ENCODE peak calls at places on chromosomes 16 and 17, in six cellular contexts. S, K, L, N, M and R are unnamed samples.

GRCh38 chr16:89507834-89508590 is at the start of gene SPG7:
- DNase-seq in N (peak), M (peak), L (peak), K (peak), S (peak), R (peak)

GRCh38 chr17:82449883-82450356 is 632 bp downstream of the CYBC1 start:
- DNase-seq in S (no peak), M (no peak), L (no peak), N (no peak), K (no peak), R (no peak)

GRCh38 chr17:58092797-58093385 is 9.7 kb downstream of the DYNLL2 start:
- DNase-seq in N (no peak), S (no peak), L (no peak), K (no peak), M (no peak), R (peak)

GRCh38 chr16:71626858-71627213 is 852 bp downstream of the MARVELD3 start:
- DNase-seq in S (no peak), M (no peak), N (no peak), L (no peak), K (no peak), R (peak)

GRCh38 chr16:73302942-73303341 is 255.0 kb upstream of the ZFHX3 start:
- DNase-seq in K (no peak), S (no peak), L (no peak), N (no peak), M (no peak), R (no peak)

GRCh38 chr16:82701302-82702022 is 74.7 kb downstream of the CDH13 start:
- DNase-seq in L (no peak), K (peak), S (no peak), M (no peak), N (no peak), R (no peak)

GRCh38 chr16:31200821-31201510 is 1.6 kb downstream of the PYCARD start:
- DNase-seq in K (no peak), S (no peak), M (peak), L (no peak), N (no peak), R (no peak)

GRCh38 chr16:46803373-46803772 is 27.6 kb downstream of the C16orf87 start:
- DNase-seq in S (no peak), M (no peak), N (no peak), L (no peak), K (no peak), R (no peak)

GRCh38 chr17:38455288-38455915 is 27.1 kb downstream of the ARHGAP23 start:
- DNase-seq in L (no peak), N (peak), K (peak), S (no peak), M (no peak), R (no peak)

GRCh38 chr17:78379134-78379497 is 667 bp downstream of the PGS1 start:
- DNase-seq in M (no peak), S (no peak), K (peak), N (peak), L (no peak), R (peak)

GRCh38 chr16:1631931-1632637 is 19.9 kb downstream of the CRAMP1 start:
- DNase-seq in L (no peak), M (no peak), S (no peak), N (no peak), K (no peak), R (no peak)

GRCh38 chr17:78697846-78698343 is 84.2 kb downstream of the CYTH1 start:
- DNase-seq in S (no peak), K (no peak), L (no peak), M (no peak), N (no peak), R (no peak)

GRCh38 chr16:48057085-48057484 is 98.7 kb downstream of the ABCC12 start:
- DNase-seq in M (peak), S (no peak), N (no peak), K (no peak), L (no peak), R (no peak)

GRCh38 chr17:65594585-65594940 is 33.1 kb upstream of the AXIN2 start:
- DNase-seq in S (no peak), N (no peak), M (peak), L (no peak), K (peak), R (no peak)

GRCh38 chr16:75296606-75297005 is 45.2 kb upstream of the BCAR1 start:
- DNase-seq in M (no peak), K (peak), L (peak), N (peak), S (no peak), R (no peak)

GRCh38 chr16:77234611-77235010 is 35.4 kb downstream of the SYCE1L start:
- DNase-seq in M (no peak), N (no peak), L (no peak), K (peak), S (no peak), R (peak)

GRCh38 chr17:74118504-74118903 is 85.0 kb upstream of the RPL38 start:
- DNase-seq in S (no peak), L (no peak), M (no peak), N (no peak), K (no peak), R (no peak)

GRCh38 chr16:53433930-53434435 is 288 bp upstream of the RBL2 start:
- DNase-seq in N (no peak), M (no peak), L (peak), S (no peak), K (peak), R (peak)

GRCh38 chr17:35214192-35214591 is 20.0 kb upstream of the SLC35G3 start:
- DNase-seq in N (no peak), K (no peak), M (no peak), S (no peak), L (no peak), R (no peak)

GRCh38 chr16:85753976-85754375 is 3.1 kb upstream of the C16orf74 start:
- DNase-seq in M (no peak), S (no peak), N (no peak), K (no peak), L (no peak), R (no peak)

GRCh38 chr16:47197536-47198179 is 53.9 kb upstream of the NETO2 start:
- DNase-seq in K (peak), S (no peak), L (peak), M (no peak), N (no peak), R (no peak)

GRCh38 chr17:29155235-29155965 is 24.8 kb downstream of the MYO18A start:
- DNase-seq in S (no peak), L (no peak), M (no peak), K (peak), N (peak), R (peak)

GRCh38 chr17:79989106-79989835 is 46.4 kb downstream of the TBC1D16 start:
- DNase-seq in S (no peak), K (no peak), N (no peak), L (no peak), M (no peak), R (no peak)

GRCh38 chr17:72349508-72350472 is 229.0 kb downstream of the SOX9 start:
- DNase-seq in N (no peak), S (no peak), K (no peak), L (no peak), M (no peak), R (peak)

GRCh38 chr17:21186399-21187187 is 27.4 kb downstream of the TMEM11 start:
- DNase-seq in S (no peak), L (no peak), M (no peak), K (no peak), N (peak), R (no peak)

GRCh38 chr16:7853197-7853596 is 520.6 kb downstream of the RBFOX1 start:
- DNase-seq in N (no peak), S (no peak), L (no peak), M (no peak), K (no peak), R (no peak)

GRCh38 chr17:46191332-46192210 is 1.7 kb downstream of the KANSL1 start:
- DNase-seq in M (no peak), L (no peak), S (no peak), N (peak), K (peak), R (peak)

GRCh38 chr17:66268247-66268927 is 34.0 kb upstream of the PRKCA start:
- DNase-seq in M (no peak), L (no peak), N (peak), S (no peak), K (peak), R (peak)

GRCh38 chr16:67395458-67396158 is 2.3 kb upstream of the TPPP3 start:
- DNase-seq in K (no peak), N (no peak), L (no peak), S (no peak), M (no peak), R (peak)

GRCh38 chr17:16286947-16287562 is 66.2 kb downstream of the CENPV start:
- DNase-seq in L (no peak), N (no peak), K (peak), S (no peak), M (no peak), R (no peak)

GRCh38 chr16:20409398-20410152 is at the start of gene ACSM5:
- DNase-seq in N (no peak), S (no peak), K (peak), M (no peak), L (peak), R (no peak)

GRCh38 chr17:76502326-76503211 is 1.3 kb upstream of the RHBDF2 start:
- DNase-seq in K (no peak), L (no peak), M (no peak), S (no peak), N (no peak), R (no peak)

GRCh38 chr17:76102944-76103273 is 678 bp downstream of the EXOC7 start:
- DNase-seq in S (no peak), N (no peak), M (no peak), K (no peak), L (no peak), R (peak)

GRCh38 chr16:49698931-49699715 is 156.8 kb downstream of the ZNF423 start:
- DNase-seq in N (no peak), S (no peak), M (no peak), L (peak), K (peak), R (no peak)

GRCh38 chr16:15950167-15950854 is 895 bp downstream of the ABCC1 start:
- DNase-seq in K (peak), S (no peak), N (peak), M (no peak), L (no peak), R (peak)

GRCh38 chr17:1643293-1643998 is 2.1 kb downstream of the SCARF1 start:
- DNase-seq in N (no peak), S (no peak), M (no peak), K (no peak), L (no peak), R (peak)

GRCh38 chr17:74200112-74200511 is 3.4 kb upstream of the RPL38 start:
- DNase-seq in N (no peak), L (no peak), M (no peak), K (no peak), S (no peak), R (no peak)

DNA sequence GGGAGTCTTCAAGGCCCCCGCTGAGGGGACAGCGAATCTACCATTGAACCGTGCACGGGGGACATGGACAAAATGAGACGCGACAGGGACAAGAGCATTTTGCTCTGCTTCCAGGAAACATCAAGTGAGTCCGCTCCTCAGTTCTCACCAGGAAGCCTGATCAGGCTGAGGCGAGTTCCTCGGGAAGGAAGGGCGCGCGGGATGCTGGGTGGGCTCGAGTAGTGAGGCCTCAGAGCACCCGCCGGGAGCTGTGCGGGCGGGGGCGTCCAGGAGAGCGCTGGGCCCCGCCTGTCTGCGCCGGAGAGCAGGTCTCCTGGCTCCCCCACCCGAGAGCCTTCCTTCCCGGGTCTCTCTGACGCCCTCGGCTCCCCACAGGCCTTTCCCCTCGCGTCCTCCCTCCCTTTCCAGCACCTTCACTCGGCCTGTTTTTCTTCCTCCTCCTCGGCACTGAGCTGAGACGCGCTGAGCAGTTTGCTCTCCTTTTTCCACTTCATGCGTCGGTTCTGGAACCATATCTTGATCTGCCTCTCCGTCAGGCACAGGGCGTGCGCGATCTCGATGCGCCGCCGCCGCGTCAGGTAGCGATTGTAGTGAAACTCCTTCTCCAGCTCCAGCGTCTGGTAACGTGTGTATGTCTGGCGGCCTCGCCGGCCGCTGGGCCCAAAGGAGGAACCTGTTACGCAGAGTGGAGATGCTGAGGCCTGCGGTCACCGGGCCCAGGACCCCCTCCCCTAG is 2.6 kb upstream of the HOXB5 start:
- DNase-seq in N (no peak), S (no peak), K (no peak), L (no peak), M (no peak), R (no peak)
- H3K4me3 ChIP-seq in N (no peak), S (peak), K (no peak), L (peak), M (no peak), R (no peak)

DNA sequence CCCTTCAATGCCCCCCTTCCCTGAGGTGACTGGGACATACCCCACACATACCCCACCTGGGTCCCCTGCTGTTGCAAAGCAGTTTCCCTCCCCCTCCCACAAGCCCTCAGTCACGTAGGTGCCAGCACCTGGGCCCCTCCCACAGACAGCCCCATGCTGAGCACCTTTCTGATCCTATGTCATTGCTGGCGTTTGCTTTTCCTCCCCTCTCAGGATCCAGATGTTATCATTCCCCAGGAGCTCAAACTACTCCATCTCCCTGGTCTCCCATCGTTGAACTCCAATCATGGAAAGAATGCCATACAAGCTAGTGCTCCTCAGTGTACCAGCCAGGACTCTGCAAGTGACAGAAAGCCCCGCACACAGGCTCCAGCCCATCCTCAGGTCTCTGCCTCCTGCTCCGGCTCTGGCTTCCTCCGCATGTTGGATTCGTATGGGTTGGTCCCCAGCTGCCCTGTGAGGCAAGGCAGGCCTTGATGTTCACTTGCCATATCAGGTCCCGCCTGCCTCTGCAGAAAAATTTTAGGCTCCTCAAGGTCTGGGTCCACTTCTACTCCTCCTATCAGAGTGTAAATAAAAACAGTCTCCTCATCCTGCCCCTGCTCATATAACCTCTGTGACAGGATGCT is 31.4 kb upstream of the MED9 start:
- DNase-seq in N (no peak), S (no peak), K (no peak), M (no peak), L (no peak), R (no peak)
- TF ChIP-seq CTCF in N (no peak), S (no peak), K (no peak), M (no peak), L (no peak), R (no peak)

GRCh38 chr17:67490471-67490870 is 113.4 kb downstream of the PITPNC1 start:
- DNase-seq in K (peak), S (no peak), M (no peak), L (no peak), N (no peak), R (no peak)
- H3K4me3 ChIP-seq in K (peak), S (peak), M (peak), L (peak), N (no peak), R (no peak)

DNA sequence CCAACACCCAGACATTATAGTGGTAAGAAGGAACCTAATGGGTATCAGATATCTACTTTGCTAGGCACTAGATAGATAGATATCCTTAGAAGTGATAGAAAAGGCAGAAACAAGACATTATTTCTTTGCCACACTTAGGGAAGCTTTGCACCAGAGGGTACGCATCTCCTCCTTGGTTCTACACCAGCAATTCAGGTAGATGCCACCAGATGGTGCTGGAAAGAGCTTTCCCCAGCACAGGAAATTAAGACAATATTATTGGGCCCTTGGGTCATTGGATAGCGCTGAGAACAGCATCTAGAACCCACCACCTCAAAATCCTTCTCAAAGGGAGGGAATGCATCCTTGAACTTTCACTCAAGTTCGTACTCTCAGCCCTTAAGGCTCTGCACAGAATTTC is 173.8 kb upstream of the CCL2 start:
- DNase-seq in S (no peak), N (no peak), M (no peak), L (no peak), K (no peak), R (no peak)
- TF ChIP-seq CTCF in S (peak), N (peak), M (peak), L (no peak), K (peak), R (no peak)

GRCh38 chr17:10061131-10061581 is 137.2 kb downstream of the GAS7 start:
- DNase-seq in S (no peak), M (peak), N (no peak), K (peak), L (no peak), R (no peak)
- H3K4me3 ChIP-seq in S (no peak), M (no peak), N (no peak), K (no peak), L (no peak), R (no peak)